ENCODE peak calls at places on chromosomes 4 and X, in five cellular contexts. R is brain microvascular endothelial cell, E is left lung, Z is fibroblast of lung, G is AG04450. V is an unnamed sample.
A peak's percentile ranks its signal among the peaks of the same experiment; 100 is the strongest.

GRCh38 chr4:9861561-9861960 is 80.1 kb downstream of the DRD5 start:
- DNase-seq in R (no peak), E (no peak), Z (no peak), G (no peak), V (no peak)

GRCh38 chrX:103716967-103717366 is 6.3 kb downstream of the TMEM31 start:
- DNase-seq in Z (peak; percentile 89), E (no peak), R (no peak), G (peak; percentile 24), V (no peak)

GRCh38 chr4:159297088-159297487 is 194.2 kb downstream of the RAPGEF2 start:
- DNase-seq in G (no peak), Z (no peak), R (no peak), E (no peak), V (no peak)

GRCh38 chr4:10897076-10897475 is 212.5 kb upstream of the CLNK start:
- DNase-seq in E (no peak), Z (no peak), G (no peak), R (no peak), V (no peak)

GRCh38 chrX:129957241-129958099 is 25.0 kb upstream of the BCORL1 start:
- DNase-seq in R (no peak), E (peak; percentile 92), G (no peak), Z (peak; percentile 46), V (no peak)

GRCh38 chr4:128241981-128242380 is 45.6 kb downstream of the PGRMC2 start:
- DNase-seq in R (no peak), E (no peak), G (no peak), Z (no peak), V (no peak)

GRCh38 chr4:138669479-138670165 is 346.0 kb upstream of the NOCT start:
- DNase-seq in G (peak; percentile 81), Z (peak; percentile 98), E (no peak), R (peak; percentile 89), V (no peak)

GRCh38 chr4:147714575-147715401 is 17.1 kb upstream of the ARHGAP10 start:
- DNase-seq in R (peak; percentile 85), G (peak; percentile 60), Z (peak; percentile 93), E (no peak), V (peak; percentile 65)

GRCh38 chr4:83866821-83867220 is 330.9 kb downstream of the GPAT3 start:
- DNase-seq in E (no peak), G (no peak), Z (peak; percentile 70), R (no peak), V (no peak)

GRCh38 chr4:2377241-2377640 is 41.2 kb downstream of the ZFYVE28 start:
- DNase-seq in R (no peak), Z (no peak), G (no peak), E (no peak), V (no peak)

GRCh38 chr4:112736718-112737135 is 99.8 kb downstream of the LARP7 start:
- DNase-seq in E (no peak), G (no peak), Z (no peak), R (no peak), V (no peak)

GRCh38 chr4:168421671-168422070 is 58.6 kb downstream of the DDX60L start:
- DNase-seq in E (no peak), G (no peak), Z (peak; percentile 62), R (peak; percentile 72), V (no peak)

GRCh38 chrX:40867352-40867751 is 132.0 kb upstream of the MED14 start:
- DNase-seq in Z (peak; percentile 80), G (no peak), R (no peak), E (no peak), V (no peak)

GRCh38 chrX:66918511-66918910 is 279.6 kb upstream of the EDA2R start:
- DNase-seq in R (no peak), G (no peak), E (no peak), Z (no peak), V (no peak)

GRCh38 chrX:45164021-45164621 is 36.6 kb downstream of the DIPK2B start:
- DNase-seq in Z (peak; percentile 9), G (no peak), E (no peak), R (no peak), V (no peak)

GRCh38 chr4:93770201-93770600 is 58.4 kb upstream of the ATOH1 start:
- DNase-seq in E (no peak), G (no peak), R (no peak), Z (no peak), V (no peak)

GRCh38 chr4:160180206-160180605 is 1077.3 kb downstream of the RAPGEF2 start:
- DNase-seq in G (no peak), Z (peak; percentile 69), E (no peak), R (peak; percentile 69), V (no peak)

GRCh38 chr4:184000457-184001395 is 95.6 kb downstream of the STOX2 start:
- DNase-seq in E (no peak), G (no peak), R (no peak), Z (no peak), V (no peak)

GRCh38 chr4:106294062-106294461 is 21.9 kb downstream of the TBCK start:
- DNase-seq in E (peak; percentile 46), Z (no peak), R (no peak), G (no peak), V (no peak)

GRCh38 chrX:120739300-120739699 is 109.4 kb upstream of the C1GALT1C1 start:
- DNase-seq in G (no peak), Z (no peak), E (no peak), R (no peak), V (no peak)

GRCh38 chr4:2662598-2662997 is 93.5 kb downstream of the TNIP2 start:
- DNase-seq in R (peak; percentile 84), Z (peak; percentile 87), E (no peak), G (peak; percentile 36), V (no peak)

GRCh38 chr4:36758779-36759178 is 477.4 kb downstream of the DTHD1 start:
- DNase-seq in Z (no peak), G (no peak), E (no peak), R (no peak), V (no peak)

GRCh38 chrX:24928114-24928513 is 87.7 kb downstream of the ARX start:
- DNase-seq in G (no peak), Z (no peak), E (no peak), R (no peak), V (no peak)

GRCh38 chr4:76745264-76745663 is 152.7 kb downstream of the SOWAHB start:
- DNase-seq in Z (peak; percentile 35), E (no peak), R (no peak), G (no peak), V (no peak)

GRCh38 chr4:8592366-8593267 is at the start of gene CPZ:
- DNase-seq in E (peak; percentile 77), R (peak; percentile 32), Z (peak; percentile 57), G (no peak), V (no peak)

GRCh38 chr4:52376107-52376704 is 282.9 kb downstream of the USP46 start:
- DNase-seq in R (peak; percentile 31), E (no peak), Z (peak; percentile 39), G (peak; percentile 7), V (peak; percentile 12)

GRCh38 chr4:56671860-56672259 is 9.2 kb downstream of the HOPX start:
- DNase-seq in G (no peak), Z (no peak), R (no peak), E (no peak), V (no peak)

GRCh38 chrX:155148724-155149537 is 67.3 kb upstream of the VBP1 start:
- DNase-seq in G (no peak), E (no peak), Z (no peak), R (peak; percentile 13), V (no peak)

GRCh38 chr4:61468091-61468720 is 268.1 kb downstream of the ADGRL3 start:
- DNase-seq in E (no peak), G (no peak), R (peak; percentile 34), Z (peak; percentile 92), V (no peak)

GRCh38 chr4:158067646-158068045 is 105.2 kb downstream of the GASK1B start:
- DNase-seq in E (no peak), G (no peak), Z (peak; percentile 61), R (no peak), V (no peak)

GRCh38 chr4:8403173-8403753 is 37.3 kb downstream of the ACOX3 start:
- DNase-seq in G (peak; percentile 66), E (peak; percentile 93), Z (peak; percentile 61), R (peak; percentile 77), V (no peak)

GRCh38 chr4:174474457-174475075 is 47.7 kb downstream of the HPGD start:
- DNase-seq in G (no peak), E (no peak), R (no peak), Z (no peak), V (no peak)

GRCh38 chr4:687048-687974 is 1.6 kb downstream of the SLC49A3 start:
- DNase-seq in E (peak; percentile 98), G (no peak), Z (peak; percentile 84), R (peak; percentile 88), V (peak; percentile 68)

GRCh38 chr4:687975-688694 is 816 bp downstream of the SLC49A3 start:
- DNase-seq in Z (no peak), R (no peak), G (no peak), E (peak; percentile 80), V (no peak)

GRCh38 chr4:686371-687040 is 2.4 kb downstream of the SLC49A3 start:
- DNase-seq in E (peak; percentile 77), G (no peak), R (no peak), Z (no peak), V (no peak)

GRCh38 chr4:688695-689497 is at the start of gene SLC49A3:
- DNase-seq in G (no peak), R (no peak), Z (no peak), E (peak; percentile 86), V (no peak)

GRCh38 chr4:689498-690122 is 659 bp upstream of the SLC49A3 start:
- DNase-seq in E (peak; percentile 45), R (no peak), G (no peak), Z (no peak), V (no peak)
- H3K27ac ChIP-seq in E (peak overlapping the region; percentile 90), R (no peak overlapping the region), G (no peak overlapping the region), Z (no peak overlapping the region), V (no peak overlapping the region)

GRCh38 chrX:38236901-38237615 is 16.4 kb upstream of the SRPX start:
- DNase-seq in E (no peak), R (no peak), G (no peak), Z (no peak), V (no peak)
- H3K27ac ChIP-seq in E (no peak overlapping the region), R (no peak overlapping the region), G (no peak overlapping the region), Z (no peak overlapping the region), V (no peak overlapping the region)

GRCh38 chrX:13051167-13051528 is 6.7 kb upstream of the FAM9C start:
- DNase-seq in G (no peak), R (no peak), E (no peak), Z (no peak), V (no peak)
- H3K27ac ChIP-seq in G (no peak overlapping the region), R (no peak overlapping the region), E (peak overlapping the region; percentile 70), Z (no peak overlapping the region), V (no peak overlapping the region)

DNA sequence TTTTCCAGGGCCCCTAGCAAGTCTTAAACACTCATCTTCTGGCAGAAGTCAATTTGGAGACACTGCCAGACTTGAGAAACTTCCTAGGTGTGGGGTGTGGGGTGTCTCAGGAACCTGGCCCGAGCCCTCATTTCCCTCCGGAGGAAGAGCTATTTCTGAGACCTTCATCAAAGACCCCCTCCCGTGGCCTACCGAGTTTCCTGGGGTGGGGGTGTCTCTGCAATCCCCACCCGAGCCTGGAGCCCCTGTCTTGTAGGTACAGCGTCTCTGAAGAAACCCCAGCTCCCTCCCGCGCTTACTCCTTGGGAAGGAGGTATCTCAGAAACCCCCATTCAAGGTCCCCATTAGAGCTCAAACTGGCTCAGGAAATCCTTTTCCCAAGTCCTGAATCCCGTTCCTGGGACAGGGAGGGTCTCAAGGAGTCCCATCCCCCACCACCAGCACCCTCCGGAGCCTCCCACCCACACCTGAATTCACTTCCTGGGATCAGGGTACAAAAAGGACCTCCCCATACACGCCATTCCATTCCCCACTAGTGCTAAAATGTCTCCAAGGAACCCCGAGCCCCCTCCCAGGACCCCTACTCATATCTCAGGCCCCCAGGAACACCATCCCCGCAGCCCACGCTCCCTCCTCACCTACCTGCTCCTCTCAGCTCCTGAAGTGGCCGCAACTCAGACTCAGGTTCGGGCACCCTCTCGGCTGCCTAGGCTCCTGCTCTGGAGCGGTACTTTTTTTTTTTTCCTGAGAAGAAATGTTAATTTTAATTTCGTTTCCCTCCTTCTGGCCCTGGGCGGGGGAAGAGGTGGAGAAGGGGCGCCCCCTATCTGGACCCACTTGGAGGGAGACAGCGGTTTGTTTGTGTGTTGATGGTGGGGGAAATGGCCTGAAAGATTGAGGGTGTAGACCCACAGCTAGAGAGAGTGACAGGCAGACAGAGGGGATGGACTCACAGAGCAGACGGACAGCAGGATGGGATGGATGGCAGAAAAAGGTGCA is 1.1 kb downstream of the SLC38A5 start:
- DNase-seq in G (no peak), Z (no peak), R (no peak), E (no peak), V (no peak)
- H3K27ac ChIP-seq in G (no peak overlapping the region), Z (no peak overlapping the region), R (no peak overlapping the region), E (no peak overlapping the region), V (no peak overlapping the region)

V was measured in Panc1.